ENCODE peak calls at places on chromosome 15, in four cellular contexts. O is GM18507, C is AG08396, Z is heart left ventricle. Q is an unnamed sample.

GRCh38 chr15:75008249-75009017 is 13.1 kb downstream of the SCAMP5 start:
- DNase-seq in O (no peak), C (no peak), Z (no peak), Q (no peak)

GRCh38 chr15:70547846-70548487 is 215.4 kb downstream of the UACA start:
- DNase-seq in O (no peak), C (no peak), Z (no peak), Q (no peak)

GRCh38 chr15:67080118-67080899 is 14.9 kb downstream of the SMAD3 start:
- DNase-seq in O (no peak), C (peak), Z (peak), Q (no peak)

GRCh38 chr15:62676891-62677290 is 365.7 kb upstream of the TPM1 start:
- DNase-seq in O (no peak), C (no peak), Z (no peak), Q (no peak)

GRCh38 chr15:66801266-66801665 is 99.2 kb downstream of the SMAD6 start:
- DNase-seq in O (no peak), C (no peak), Z (no peak), Q (no peak)

GRCh38 chr15:84586641-84587160 is 14.1 kb upstream of the ZSCAN2 start:
- DNase-seq in O (no peak), C (no peak), Z (no peak), Q (no peak)

GRCh38 chr15:66570327-66570726 is 4.5 kb upstream of the LCTL start:
- DNase-seq in O (no peak), C (no peak), Z (no peak), Q (no peak)

GRCh38 chr15:32825219-32825618 is 107.4 kb downstream of the GREM1 start:
- DNase-seq in O (no peak), C (no peak), Z (no peak), Q (no peak)

GRCh38 chr15:33852570-33852969 is 115.7 kb upstream of the CHRM5 start:
- DNase-seq in O (no peak), C (peak), Z (no peak), Q (no peak)

GRCh38 chr15:67110958-67111864 is 45.8 kb downstream of the SMAD3 start:
- DNase-seq in O (no peak), C (no peak), Z (no peak), Q (peak)

GRCh38 chr15:40756938-40757337 is 1.9 kb upstream of the RMDN3 start:
- DNase-seq in O (no peak), C (no peak), Z (no peak), Q (no peak)

Q was measured in activated CD8-positive, alpha-beta T cell treated with anti-CD3 and anti-CD28 coated beads, Interleukin-2, amount 10 ng/mL, durations not matched to agents 7 days and 5 days.